ENCODE peak calls at places on chromosomes 13 and 19, in eight cellular contexts. One of them, this sample, is unnamed.
A peak's percentile ranks its signal among the peaks of the same experiment; 100 is the strongest.

GRCh38 chr19:51627491-51628138 is 2.6 kb downstream of the SIGLEC5 start:
- DNase-seq in stimulated activated CD8-positive, alpha-beta memory T cell treated with anti-CD3 and anti-CD28 coated beads, Interleukin-7, amount 100 ng/mL, for 24 hours: no peak
- DNase-seq in cardiac muscle cell: no peak
- DNase-seq in GM04504: no peak
- DNase-seq in epithelial cell of esophagus: no peak
- DNase-seq in HFFc6: no peak
- DNase-seq in immature natural killer cell: no peak
- DNase-seq in progenitor cell of endocrine pancreas: no peak
- DNase-seq in this sample: no peak

GRCh38 chr13:110306340-110306959 is 507 bp downstream of the COL4A1 start:
- DNase-seq in cardiac muscle cell: peak; percentile 51
- DNase-seq in GM04504: no peak
- DNase-seq in epithelial cell of esophagus: no peak
- DNase-seq in stimulated activated CD8-positive, alpha-beta memory T cell treated with anti-CD3 and anti-CD28 coated beads, Interleukin-7, amount 100 ng/mL, for 24 hours: no peak
- DNase-seq in immature natural killer cell: no peak
- DNase-seq in HFFc6: no peak
- DNase-seq in progenitor cell of endocrine pancreas: no peak
- DNase-seq in this sample: no peak

GRCh38 chr13:22428188-22428828 is 752.5 kb upstream of the SGCG start:
- DNase-seq in GM04504: no peak
- DNase-seq in progenitor cell of endocrine pancreas: no peak
- DNase-seq in epithelial cell of esophagus: no peak
- DNase-seq in stimulated activated CD8-positive, alpha-beta memory T cell treated with anti-CD3 and anti-CD28 coated beads, Interleukin-7, amount 100 ng/mL, for 24 hours: no peak
- DNase-seq in immature natural killer cell: no peak
- DNase-seq in cardiac muscle cell: peak; percentile 10
- DNase-seq in HFFc6: no peak
- DNase-seq in this sample: no peak

GRCh38 chr13:53250272-53250875 is 221.8 kb downstream of the OLFM4 start:
- DNase-seq in GM04504: peak; percentile 48
- DNase-seq in stimulated activated CD8-positive, alpha-beta memory T cell treated with anti-CD3 and anti-CD28 coated beads, Interleukin-7, amount 100 ng/mL, for 24 hours: no peak
- DNase-seq in cardiac muscle cell: peak; percentile 86
- DNase-seq in immature natural killer cell: no peak
- DNase-seq in HFFc6: peak; percentile 77
- DNase-seq in progenitor cell of endocrine pancreas: peak; percentile 12
- DNase-seq in epithelial cell of esophagus: peak; percentile 76
- DNase-seq in this sample: peak; percentile 64

GRCh38 chr13:21359855-21360254 is 99.2 kb downstream of the ZDHHC20 start:
- DNase-seq in stimulated activated CD8-positive, alpha-beta memory T cell treated with anti-CD3 and anti-CD28 coated beads, Interleukin-7, amount 100 ng/mL, for 24 hours: no peak
- DNase-seq in GM04504: no peak
- DNase-seq in HFFc6: no peak
- DNase-seq in epithelial cell of esophagus: no peak
- DNase-seq in immature natural killer cell: no peak
- DNase-seq in progenitor cell of endocrine pancreas: no peak
- DNase-seq in cardiac muscle cell: no peak
- DNase-seq in this sample: no peak

GRCh38 chr19:843836-844299 is 3.1 kb downstream of the PRTN3 start:
- DNase-seq in HFFc6: no peak
- DNase-seq in cardiac muscle cell: no peak
- DNase-seq in epithelial cell of esophagus: no peak
- DNase-seq in progenitor cell of endocrine pancreas: no peak
- DNase-seq in GM04504: no peak
- DNase-seq in stimulated activated CD8-positive, alpha-beta memory T cell treated with anti-CD3 and anti-CD28 coated beads, Interleukin-7, amount 100 ng/mL, for 24 hours: no peak
- DNase-seq in immature natural killer cell: no peak
- DNase-seq in this sample: no peak

GRCh38 chr19:37931941-37932655 is 25.1 kb downstream of the SIPA1L3 start:
- DNase-seq in immature natural killer cell: no peak
- DNase-seq in cardiac muscle cell: peak; percentile 61
- DNase-seq in progenitor cell of endocrine pancreas: peak; percentile 62
- DNase-seq in GM04504: no peak
- DNase-seq in stimulated activated CD8-positive, alpha-beta memory T cell treated with anti-CD3 and anti-CD28 coated beads, Interleukin-7, amount 100 ng/mL, for 24 hours: no peak
- DNase-seq in epithelial cell of esophagus: peak; percentile 96
- DNase-seq in HFFc6: no peak
- DNase-seq in this sample: peak; percentile 39

GRCh38 chr13:44283598-44283997 is 90.0 kb upstream of the SERP2 start:
- DNase-seq in epithelial cell of esophagus: no peak
- DNase-seq in GM04504: no peak
- DNase-seq in HFFc6: no peak
- DNase-seq in immature natural killer cell: no peak
- DNase-seq in cardiac muscle cell: no peak
- DNase-seq in progenitor cell of endocrine pancreas: no peak
- DNase-seq in stimulated activated CD8-positive, alpha-beta memory T cell treated with anti-CD3 and anti-CD28 coated beads, Interleukin-7, amount 100 ng/mL, for 24 hours: no peak
- DNase-seq in this sample: no peak

GRCh38 chr19:55484571-55485438 is at the start of gene NAT14:
- DNase-seq in progenitor cell of endocrine pancreas: peak; percentile 76
- DNase-seq in stimulated activated CD8-positive, alpha-beta memory T cell treated with anti-CD3 and anti-CD28 coated beads, Interleukin-7, amount 100 ng/mL, for 24 hours: peak; percentile 40
- DNase-seq in immature natural killer cell: peak; percentile 65
- DNase-seq in GM04504: no peak
- DNase-seq in cardiac muscle cell: peak; percentile 84
- DNase-seq in HFFc6: peak; percentile 36
- DNase-seq in epithelial cell of esophagus: peak; percentile 37
- DNase-seq in this sample: no peak

GRCh38 chr19:6032381-6032780 is 54.4 kb upstream of the RANBP3 start:
- DNase-seq in cardiac muscle cell: no peak
- DNase-seq in immature natural killer cell: no peak
- DNase-seq in HFFc6: no peak
- DNase-seq in stimulated activated CD8-positive, alpha-beta memory T cell treated with anti-CD3 and anti-CD28 coated beads, Interleukin-7, amount 100 ng/mL, for 24 hours: no peak
- DNase-seq in GM04504: no peak
- DNase-seq in epithelial cell of esophagus: no peak
- DNase-seq in progenitor cell of endocrine pancreas: no peak
- DNase-seq in this sample: no peak

GRCh38 chr13:111947876-111948275 is 119.1 kb upstream of the SOX1 start:
- DNase-seq in cardiac muscle cell: no peak
- DNase-seq in epithelial cell of esophagus: no peak
- DNase-seq in GM04504: no peak
- DNase-seq in stimulated activated CD8-positive, alpha-beta memory T cell treated with anti-CD3 and anti-CD28 coated beads, Interleukin-7, amount 100 ng/mL, for 24 hours: no peak
- DNase-seq in immature natural killer cell: no peak
- DNase-seq in HFFc6: no peak
- DNase-seq in progenitor cell of endocrine pancreas: no peak
- DNase-seq in this sample: no peak

GRCh38 chr13:23617551-23618014 is 47.4 kb downstream of the TNFRSF19 start:
- DNase-seq in immature natural killer cell: no peak
- DNase-seq in cardiac muscle cell: no peak
- DNase-seq in GM04504: no peak
- DNase-seq in progenitor cell of endocrine pancreas: no peak
- DNase-seq in stimulated activated CD8-positive, alpha-beta memory T cell treated with anti-CD3 and anti-CD28 coated beads, Interleukin-7, amount 100 ng/mL, for 24 hours: no peak
- DNase-seq in HFFc6: no peak
- DNase-seq in epithelial cell of esophagus: no peak
- DNase-seq in this sample: no peak

GRCh38 chr13:97246596-97246995 is 24.5 kb downstream of the MBNL2 start:
- DNase-seq in HFFc6: no peak
- DNase-seq in stimulated activated CD8-positive, alpha-beta memory T cell treated with anti-CD3 and anti-CD28 coated beads, Interleukin-7, amount 100 ng/mL, for 24 hours: no peak
- DNase-seq in cardiac muscle cell: no peak
- DNase-seq in immature natural killer cell: no peak
- DNase-seq in GM04504: no peak
- DNase-seq in epithelial cell of esophagus: no peak
- DNase-seq in progenitor cell of endocrine pancreas: no peak
- DNase-seq in this sample: no peak

GRCh38 chr19:3516675-3517207 is 10.6 kb downstream of the FZR1 start:
- DNase-seq in progenitor cell of endocrine pancreas: no peak
- DNase-seq in epithelial cell of esophagus: peak; percentile 51
- DNase-seq in immature natural killer cell: peak; percentile 37
- DNase-seq in HFFc6: no peak
- DNase-seq in GM04504: no peak
- DNase-seq in cardiac muscle cell: no peak
- DNase-seq in stimulated activated CD8-positive, alpha-beta memory T cell treated with anti-CD3 and anti-CD28 coated beads, Interleukin-7, amount 100 ng/mL, for 24 hours: no peak
- DNase-seq in this sample: no peak

GRCh38 chr19:366951-367350 is 22.4 kb upstream of the MIER2 start:
- DNase-seq in progenitor cell of endocrine pancreas: no peak
- DNase-seq in immature natural killer cell: no peak
- DNase-seq in HFFc6: no peak
- DNase-seq in stimulated activated CD8-positive, alpha-beta memory T cell treated with anti-CD3 and anti-CD28 coated beads, Interleukin-7, amount 100 ng/mL, for 24 hours: no peak
- DNase-seq in cardiac muscle cell: no peak
- DNase-seq in GM04504: no peak
- DNase-seq in epithelial cell of esophagus: no peak
- DNase-seq in this sample: no peak

GRCh38 chr19:2820112-2820702 is 539 bp downstream of the ZNF554 start:
- DNase-seq in epithelial cell of esophagus: no peak
- DNase-seq in HFFc6: no peak
- DNase-seq in progenitor cell of endocrine pancreas: no peak
- DNase-seq in GM04504: no peak
- DNase-seq in cardiac muscle cell: peak; percentile 52
- DNase-seq in immature natural killer cell: no peak
- DNase-seq in stimulated activated CD8-positive, alpha-beta memory T cell treated with anti-CD3 and anti-CD28 coated beads, Interleukin-7, amount 100 ng/mL, for 24 hours: no peak
- DNase-seq in this sample: no peak

GRCh38 chr13:72113070-72113469 is 246.1 kb upstream of the DACH1 start:
- DNase-seq in epithelial cell of esophagus: peak; percentile 51
- DNase-seq in progenitor cell of endocrine pancreas: no peak
- DNase-seq in GM04504: no peak
- DNase-seq in immature natural killer cell: no peak
- DNase-seq in cardiac muscle cell: no peak
- DNase-seq in HFFc6: no peak
- DNase-seq in stimulated activated CD8-positive, alpha-beta memory T cell treated with anti-CD3 and anti-CD28 coated beads, Interleukin-7, amount 100 ng/mL, for 24 hours: no peak
- DNase-seq in this sample: no peak